ENCODE peak calls at places on chromosomes 6 and 20, in ten cellular contexts. F is stimulated activated naive B cell treated with anti-CD40 and anti-IgM and Interleukin-4, amounts not matched to agents 10 μg/mL and 1 μg/mL and 100 μg/mL, for 72 hours; R is activated CD4-positive, alpha-beta T cell treated with anti-CD3 and anti-CD28 coated beads, Interleukin-2, amount 50 U/mL, for 4 hours; T is mesendoderm; H is nephron progenitor cell; A is SK-N-MC; Z is Daoy; Q is amygdala; V is H54; C is HFFc6. M is an unnamed sample.

GRCh38 chr20:50054626-50055511 is 58.1 kb downstream of the UBE2V1 start:
- DNase-seq in A (no peak), C (no peak), T (no peak), Z (peak), H (peak), Q (no peak), V (no peak), R (no peak), F (no peak), M (no peak)

GRCh38 chr6:123091091-123091895 is 95.3 kb downstream of the CLVS2 start:
- DNase-seq in R (no peak), F (no peak), H (no peak), V (no peak), Q (no peak), A (no peak), C (no peak), T (no peak), Z (no peak), M (no peak)

GRCh38 chr6:90214461-90214860 is 82.2 kb downstream of the BACH2 start:
- DNase-seq in T (no peak), R (no peak), C (no peak), H (no peak), A (no peak), Z (no peak), V (no peak), Q (no peak), F (no peak), M (no peak)

GRCh38 chr6:49088631-49089030 is 374.4 kb downstream of the MMUT start:
- DNase-seq in C (no peak), V (no peak), Q (no peak), Z (no peak), A (no peak), F (no peak), T (no peak), H (no peak), R (no peak), M (no peak)

GRCh38 chr20:21052241-21052640 is 53.9 kb downstream of the LINC00237 start:
- DNase-seq in Z (no peak), F (no peak), Q (no peak), V (no peak), H (no peak), R (no peak), C (no peak), T (no peak), A (no peak), M (no peak)

GRCh38 chr20:23010096-23010495 is 25.0 kb upstream of the SSTR4 start:
- DNase-seq in H (no peak), R (no peak), A (no peak), V (no peak), Z (no peak), C (no peak), Q (no peak), F (no peak), T (no peak), M (no peak)

GRCh38 chr6:20217900-20218299 is 5.6 kb upstream of the MBOAT1 start:
- DNase-seq in T (no peak), F (no peak), Z (no peak), R (no peak), Q (no peak), H (no peak), V (no peak), C (no peak), A (no peak), M (no peak)

GRCh38 chr6:109351231-109352132 is 30.8 kb downstream of the CD164 start:
- DNase-seq in V (no peak), F (no peak), Q (no peak), Z (peak), T (peak), R (no peak), H (no peak), A (no peak), C (no peak), M (no peak)

GRCh38 chr20:58056021-58056591 is 172.3 kb downstream of the ANKRD60 start:
- DNase-seq in H (no peak), A (no peak), T (no peak), C (no peak), V (no peak), Q (no peak), Z (no peak), F (no peak), R (no peak), M (no peak)